ENCODE peak calls at places on chromosomes 6 and 20, in ten cellular contexts. I is osteocyte, K is foreskin keratinocyte, R is HCT116, Y is endothelial cell of umbilical vein, L is RWPE1, P is AG09319, S is omental fat pad, W is cardiac muscle cell, Q is left ventricle myocardium inferior. E is an unnamed sample.

GRCh38 chr20:63453029-63453523 is 19.4 kb downstream of the KCNQ2 start:
- DNase-seq in S (no peak), Q (no peak), P (no peak), W (peak), R (no peak), I (no peak), K (no peak), Y (no peak), L (no peak), E (peak)

GRCh38 chr6:3316363-3316762 is 57.6 kb downstream of the PSMG4 start:
- DNase-seq in Y (no peak), K (no peak), Q (no peak), L (no peak), P (no peak), R (no peak), I (no peak), S (no peak), W (no peak), E (no peak)

GRCh38 chr6:6230286-6230685 is 90.2 kb downstream of the F13A1 start:
- DNase-seq in I (no peak), W (no peak), K (no peak), R (no peak), Q (no peak), L (no peak), S (no peak), P (no peak), Y (no peak), E (no peak)

GRCh38 chr20:33377366-33377765 is 24.0 kb downstream of the CDK5RAP1 start:
- DNase-seq in Q (no peak), W (no peak), P (no peak), R (no peak), Y (no peak), S (no peak), K (no peak), L (no peak), I (no peak), E (no peak)

GRCh38 chr6:134938896-134939295 is 11.0 kb downstream of the ALDH8A1 start:
- DNase-seq in Y (no peak), L (no peak), R (no peak), P (no peak), S (no peak), K (no peak), I (no peak), Q (no peak), W (no peak), E (peak)

GRCh38 chr6:152301021-152301805 is 335.9 kb downstream of the SYNE1 start:
- DNase-seq in L (no peak), K (no peak), I (no peak), Y (no peak), W (no peak), R (no peak), Q (no peak), S (no peak), P (peak), E (no peak)

GRCh38 chr6:51777631-51778030 is 309.8 kb downstream of the PKHD1 start:
- DNase-seq in Q (no peak), W (no peak), R (no peak), L (no peak), I (no peak), P (no peak), S (no peak), Y (no peak), K (no peak), E (no peak)

GRCh38 chr6:109360791-109361190 is 21.5 kb downstream of the CD164 start:
- DNase-seq in Q (no peak), L (no peak), I (no peak), P (no peak), W (no peak), K (no peak), Y (no peak), R (no peak), S (no peak), E (no peak)

GRCh38 chr20:58099291-58099915 is 129.1 kb downstream of the ANKRD60 start:
- DNase-seq in I (peak), Q (no peak), K (no peak), W (no peak), R (no peak), P (no peak), L (no peak), S (no peak), Y (no peak), E (no peak)

GRCh38 chr20:62117658-62118057 is 4.6 kb upstream of the LSM14B start:
- DNase-seq in W (no peak), S (no peak), L (no peak), Q (peak), K (no peak), Y (no peak), I (no peak), R (no peak), P (no peak), E (peak)

GRCh38 chr6:119495230-119495683 is 145.7 kb upstream of the MAN1A1 start:
- DNase-seq in P (no peak), W (no peak), K (no peak), Q (peak), S (no peak), I (no peak), Y (no peak), R (no peak), L (no peak), E (no peak)

GRCh38 chr20:53512076-53512475 is 81.6 kb downstream of the ZNF217 start:
- DNase-seq in P (no peak), K (no peak), R (no peak), S (no peak), I (peak), Q (no peak), W (no peak), L (no peak), Y (no peak), E (no peak)

GRCh38 chr6:129317931-129318820 is 391.8 kb downstream of the ARHGAP18 start:
- DNase-seq in R (no peak), Q (no peak), Y (peak), P (peak), W (peak), K (peak), I (no peak), S (no peak), L (peak), E (no peak)

GRCh38 chr6:30311669-30312068 is 15.1 kb upstream of the TRIM39 start:
- DNase-seq in Y (no peak), I (no peak), S (no peak), Q (no peak), L (no peak), W (no peak), K (no peak), P (no peak), R (no peak), E (no peak)

GRCh38 chr20:2749343-2749950 is 51.0 kb downstream of the CPXM1 start:
- DNase-seq in Y (no peak), S (no peak), R (no peak), I (peak), P (no peak), L (no peak), W (no peak), Q (no peak), K (no peak), E (no peak)

GRCh38 chr6:150894935-150895686 is 29.6 kb downstream of the MTHFD1L start:
- DNase-seq in S (no peak), Q (no peak), W (peak), K (no peak), Y (no peak), R (no peak), L (peak), I (no peak), P (no peak), E (peak)

GRCh38 chr6:140636698-140637402 is 1262.4 kb upstream of the CITED2 start:
- DNase-seq in L (no peak), I (no peak), P (no peak), S (no peak), Q (no peak), W (no peak), R (no peak), Y (no peak), K (no peak), E (no peak)

GRCh38 chr6:17456711-17457110 is 63.3 kb downstream of the CAP2 start:
- DNase-seq in I (no peak), L (no peak), Y (no peak), P (no peak), R (no peak), S (no peak), K (no peak), W (no peak), Q (no peak), E (no peak)

GRCh38 chr6:144279484-144280150 is 5.5 kb upstream of the UTRN start:
- DNase-seq in P (no peak), Y (no peak), K (no peak), Q (no peak), L (no peak), R (no peak), S (no peak), I (no peak), W (no peak), E (no peak)

GRCh38 chr6:56510984-56511531 is 131.6 kb downstream of the DST start:
- DNase-seq in Y (no peak), L (no peak), K (no peak), I (no peak), W (peak), P (no peak), Q (no peak), S (no peak), R (no peak), E (no peak)

GRCh38 chr20:57809661-57810172 is 99.9 kb upstream of the PMEPA1 start:
- DNase-seq in P (no peak), L (peak), Q (peak), S (no peak), K (peak), R (no peak), W (no peak), I (no peak), Y (no peak), E (no peak)

GRCh38 chr6:126716826-126717514 is 377.1 kb downstream of the CENPW start:
- DNase-seq in R (peak), S (no peak), P (no peak), L (peak), I (no peak), W (no peak), Q (no peak), K (peak), Y (no peak), E (no peak)

GRCh38 chr6:113047148-113047547 is 700.0 kb downstream of the RFPL4B start:
- DNase-seq in P (peak), Y (no peak), R (no peak), W (no peak), L (no peak), K (no peak), Q (no peak), I (no peak), S (no peak), E (no peak)

GRCh38 chr6:51396583-51396982 is 577.9 kb downstream of the TFAP2B start:
- DNase-seq in R (no peak), Q (no peak), W (no peak), S (no peak), P (no peak), I (no peak), Y (no peak), K (no peak), L (no peak), E (no peak)

GRCh38 chr6:104728444-104728843 is 131.3 kb downstream of the HACE1 start:
- DNase-seq in I (no peak), S (no peak), W (peak), Q (no peak), P (no peak), L (no peak), R (no peak), Y (peak), K (no peak), E (no peak)

GRCh38 chr20:14337400-14338171 is at the start of gene FLRT3:
- DNase-seq in Q (peak), K (peak), P (peak), Y (peak), I (peak), R (peak), W (peak), L (peak), S (peak), E (peak)

GRCh38 chr20:8829232-8829631 is 239.7 kb upstream of the PLCB4 start:
- DNase-seq in K (no peak), W (no peak), Y (no peak), R (no peak), Q (no peak), S (no peak), L (no peak), I (no peak), P (no peak), E (no peak)
- TF ChIP-seq CTCF in K (no peak), W (peak), Y (no peak), R (peak), Q (no peak), S (no peak), L (no peak), I (no peak), P (no peak), E (no peak)

GRCh38 chr6:90611543-90611864 is 24.6 kb upstream of the MAP3K7 start:
- DNase-seq in S (no peak), L (no peak), P (no peak), R (no peak), W (no peak), K (no peak), Q (no peak), Y (no peak), I (no peak), E (no peak)

GRCh38 chr6:90610291-90610670 is 23.4 kb upstream of the MAP3K7 start:
- DNase-seq in L (no peak), R (no peak), Y (peak), I (no peak), K (peak), Q (no peak), W (peak), S (no peak), P (no peak), E (peak)

GRCh38 chr6:90605749-90606344 is 19.0 kb upstream of the MAP3K7 start:
- DNase-seq in L (no peak), P (no peak), R (no peak), W (no peak), Q (no peak), S (no peak), I (no peak), Y (no peak), K (no peak), E (no peak)

GRCh38 chr6:90611996-90612690 is 25.3 kb upstream of the MAP3K7 start:
- DNase-seq in K (no peak), Q (no peak), Y (no peak), L (no peak), R (no peak), P (no peak), I (no peak), W (no peak), S (no peak), E (no peak)

DNA sequence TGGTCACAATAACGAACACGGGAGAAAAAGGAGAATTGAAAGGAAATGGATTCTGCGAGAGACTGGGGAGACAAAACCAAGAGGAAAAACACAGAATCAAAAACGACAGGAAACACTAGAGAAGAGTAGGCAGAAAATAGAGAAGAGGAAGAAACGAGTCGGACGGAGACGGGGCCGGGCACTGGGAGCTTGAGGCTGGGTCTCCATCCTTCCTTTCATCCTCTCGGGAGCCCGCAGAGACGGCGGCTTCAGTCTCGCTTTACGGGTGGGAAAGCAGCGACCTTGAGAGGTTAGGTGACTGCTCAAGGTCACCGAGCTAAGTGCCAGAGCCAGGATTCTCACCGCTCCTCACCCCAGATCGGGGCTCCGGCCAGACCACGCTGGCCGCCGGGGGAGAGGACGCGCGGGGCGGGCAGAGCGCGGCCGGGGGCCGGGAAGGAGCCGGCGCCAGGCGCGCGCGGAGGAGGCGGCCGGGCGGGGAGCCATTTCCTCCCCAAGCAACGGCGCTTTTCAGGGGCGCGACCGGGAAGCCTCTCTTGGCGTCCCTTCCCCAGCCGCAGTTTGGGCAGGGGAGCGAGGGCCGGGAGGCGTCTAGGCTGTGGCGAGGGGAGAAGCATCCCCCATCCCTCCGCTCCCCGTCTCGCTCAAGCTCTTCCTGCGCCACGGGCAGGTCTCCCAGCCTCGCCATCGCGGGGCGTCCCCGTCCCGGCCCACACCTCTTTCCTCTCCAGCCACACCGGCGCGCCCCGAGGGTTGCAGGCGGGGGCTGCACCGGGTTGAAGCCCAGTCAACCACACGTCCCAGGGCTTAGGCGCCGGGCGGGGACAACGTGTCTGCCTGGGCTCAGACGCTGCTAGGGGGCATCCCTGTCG is 24.0 kb upstream of the MAP3K7 start:
- DNase-seq in Q (peak), R (no peak), S (no peak), L (peak), Y (peak), W (peak), P (no peak), K (peak), I (no peak), E (peak)
- TF ChIP-seq CTCF in Q (no peak), R (no peak), S (no peak), L (no peak), Y (no peak), W (no peak), P (no peak), K (no peak), I (no peak), E (no peak)

GRCh38 chr20:11200423-11200822 is 526.6 kb upstream of the JAG1 start:
- DNase-seq in I (no peak), Q (no peak), W (no peak), S (no peak), L (no peak), R (no peak), Y (no peak), K (no peak), P (no peak), E (no peak)

GRCh38 chr20:11210611-11211010 is 536.8 kb upstream of the JAG1 start:
- DNase-seq in Q (no peak), W (no peak), L (no peak), R (no peak), I (no peak), P (no peak), Y (no peak), K (no peak), S (no peak), E (no peak)

GRCh38 chr20:11207749-11208502 is 534.1 kb upstream of the JAG1 start:
- DNase-seq in W (peak), K (peak), I (no peak), Y (no peak), S (no peak), R (peak), L (peak), Q (no peak), P (no peak), E (no peak)

GRCh38 chr20:11205769-11206362 is 532.1 kb upstream of the JAG1 start:
- DNase-seq in R (no peak), Y (no peak), I (no peak), K (peak), Q (no peak), L (no peak), P (no peak), W (no peak), S (no peak), E (no peak)

GRCh38 chr20:11204926-11205768 is 531.3 kb upstream of the JAG1 start:
- DNase-seq in Y (peak), W (peak), R (peak), K (peak), Q (peak), S (no peak), I (no peak), L (peak), P (no peak), E (peak)
- TF ChIP-seq CTCF in Y (peak), W (peak), R (peak), K (peak), Q (peak), S (no peak), I (peak), L (peak), P (peak), E (peak)

DNA sequence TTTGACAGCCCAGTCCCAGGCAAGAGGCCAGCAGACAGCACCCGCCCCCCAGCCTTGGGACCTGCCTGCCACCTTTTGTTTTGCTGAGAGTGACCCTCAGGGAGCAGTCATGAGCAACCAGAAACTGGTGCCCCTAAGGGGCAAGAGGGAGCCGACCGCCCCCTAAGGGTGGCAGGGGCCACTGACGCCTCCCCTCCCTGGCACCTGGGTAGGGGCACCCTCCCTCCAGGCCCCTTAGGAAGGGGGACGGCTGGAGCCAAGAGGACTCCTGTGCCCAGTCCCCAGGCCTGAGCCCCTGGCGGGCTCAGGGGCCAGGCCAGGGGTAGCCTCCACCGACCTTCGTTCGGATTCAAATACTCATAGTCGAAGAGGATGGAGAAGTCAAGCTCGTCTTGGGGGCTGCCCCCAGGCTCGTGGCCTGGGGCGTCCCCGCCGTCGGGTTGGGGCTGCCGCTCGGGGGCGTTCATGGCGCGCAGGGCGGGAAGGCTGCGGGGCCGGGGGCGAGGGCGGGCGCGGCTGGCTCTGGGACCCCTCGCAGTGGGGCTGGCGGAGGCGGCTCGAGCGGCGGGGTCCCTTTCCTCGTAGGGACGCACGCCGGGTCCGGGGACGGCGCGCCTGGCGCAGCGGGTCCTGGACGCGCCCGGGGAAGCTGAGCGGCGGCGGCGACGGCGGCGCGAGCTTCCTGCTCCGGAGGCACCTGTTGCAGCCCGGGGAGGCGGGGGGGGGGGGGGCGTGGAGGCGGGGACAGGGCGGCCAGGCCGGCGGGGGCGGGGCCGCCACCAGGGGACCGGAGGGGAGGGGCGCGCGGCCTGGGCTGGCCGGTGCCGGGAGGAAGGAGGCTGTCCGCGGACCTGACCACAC is at the start of gene NFATC2:
- DNase-seq in L (peak), Q (peak), W (no peak), I (no peak), S (no peak), R (no peak), K (no peak), Y (peak), P (no peak), E (peak)
- TF ChIP-seq CTCF in L (no peak), Q (peak), W (peak), I (no peak), S (no peak), R (peak), K (peak), Y (peak), P (no peak), E (peak)

DNA sequence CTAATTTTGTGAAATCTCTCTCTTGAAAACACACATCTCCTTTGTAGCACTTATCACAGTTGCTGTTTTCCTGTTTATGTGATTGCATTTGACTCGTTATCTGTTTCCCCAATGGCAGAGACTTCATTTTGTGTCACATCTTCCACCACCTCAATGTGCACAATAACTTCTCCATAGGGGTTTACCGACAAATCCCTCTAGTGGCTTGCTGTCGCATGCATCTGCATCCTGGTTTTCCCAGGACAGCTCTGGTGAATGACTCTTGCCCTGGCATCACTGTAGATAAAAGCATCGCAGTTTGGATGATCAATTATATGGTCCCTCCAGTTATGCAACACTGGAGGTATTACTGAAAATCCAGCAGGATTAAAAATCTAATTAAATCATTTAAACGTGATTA is 206.5 kb upstream of the BTBD3 start:
- DNase-seq in L (no peak), K (no peak), Y (no peak), W (no peak), Q (no peak), P (no peak), I (no peak), R (no peak), S (no peak), E (no peak)
- TF ChIP-seq CTCF in L (no peak), K (no peak), Y (no peak), W (no peak), Q (no peak), P (no peak), I (no peak), R (no peak), S (no peak), E (no peak)

GRCh38 chr6:63525186-63525878 is 46.9 kb upstream of the LOC128125822 start:
- DNase-seq in W (no peak), I (no peak), Q (no peak), R (peak), L (no peak), Y (no peak), S (no peak), K (no peak), P (no peak), E (no peak)
- TF ChIP-seq CTCF in W (no peak), I (no peak), Q (no peak), R (no peak), L (no peak), Y (no peak), S (no peak), K (no peak), P (no peak), E (no peak)

E was measured in activated CD8-positive, alpha-beta T cell treated with anti-CD3 and anti-CD28 coated beads for 36 hours.